ENCODE peak calls at places on chromosome X, in four cellular contexts. Y is ascending aorta; A is CD8-positive, alpha-beta memory T cell; U is body of pancreas. S is an unnamed sample. For H3K4me1 and H3K27me3, the result is how much of the 10 kb centered on the place peaks cover.

GRCh38 chrX:144637731-144638130 is 609.6 kb upstream of the SPANXN1 start:
- DNase-seq in Y (no peak), A (no peak), U (no peak), S (no peak)

GRCh38 chrX:119734897-119735339 is 23.5 kb upstream of the SOWAHD start:
- DNase-seq in Y (no peak), A (no peak), U (peak), S (peak)

GRCh38 chrX:153960786-153961185 is 10.8 kb downstream of the HCFC1 start:
- DNase-seq in Y (no peak), A (no peak), U (no peak), S (no peak)

GRCh38 chrX:23483396-23483795 is 148.7 kb downstream of the PTCHD1 start:
- DNase-seq in Y (no peak), A (no peak), U (no peak), S (no peak)

GRCh38 chrX:80578518-80579105 is 158.4 kb downstream of the TENT5D start:
- DNase-seq in Y (no peak), A (no peak), U (no peak), S (no peak)

GRCh38 chrX:28058906-28059305 is 77.7 kb upstream of the DCAF8L1 start:
- DNase-seq in Y (no peak), A (no peak), U (no peak), S (no peak)

GRCh38 chrX:13216139-13216538 is 103.7 kb downstream of the ATXN3L start:
- DNase-seq in Y (no peak), A (no peak), U (no peak), S (no peak)

GRCh38 chrX:81957900-81958545 is 756.1 kb downstream of the SH3BGRL start:
- DNase-seq in Y (no peak), A (no peak), U (no peak), S (no peak)

GRCh38 chrX:132648870-132649269 is 160.0 kb upstream of the MBNL3 start:
- DNase-seq in Y (no peak), A (no peak), U (no peak), S (no peak)

GRCh38 chrX:134542485-134542884 is 82.5 kb downstream of the HPRT1 start:
- DNase-seq in Y (no peak), A (no peak), U (no peak), S (peak)

GRCh38 chrX:31236231-31236630 is 164.4 kb upstream of the FTHL17 start:
- DNase-seq in Y (no peak), A (no peak), U (no peak), S (no peak)

GRCh38 chrX:125883169-125883568 is 282.9 kb downstream of the DCAF12L2 start:
- DNase-seq in Y (no peak), A (no peak), U (no peak), S (no peak)

GRCh38 chrX:71659342-71659741 is 8.0 kb upstream of the LOC101059915 start:
- DNase-seq in Y (no peak), A (no peak), U (no peak), S (no peak)

GRCh38 chrX:51891821-51892551 is 1.4 kb upstream of the MAGED1 start:
- DNase-seq in Y (no peak), A (no peak), U (no peak), S (no peak)

GRCh38 chrX:36241397-36241796 is 321.9 kb downstream of the CFAP47 start:
- DNase-seq in Y (no peak), A (no peak), U (no peak), S (no peak)

GRCh38 chrX:153305941-153306464 is 15.6 kb downstream of the PNMA6F start:
- DNase-seq in Y (no peak), A (no peak), U (no peak), S (no peak)

GRCh38 chrX:11968470-11968869 is 169.8 kb upstream of the FRMPD4 start:
- DNase-seq in Y (no peak), A (no peak), U (no peak), S (no peak)

GRCh38 chrX:13476384-13476783 is 93.0 kb upstream of the EGFL6 start:
- DNase-seq in Y (no peak), A (no peak), U (no peak), S (no peak)

GRCh38 chrX:14676431-14676830 is 147.1 kb downstream of the GLRA2 start:
- DNase-seq in Y (no peak), A (no peak), U (no peak), S (no peak)

GRCh38 chrX:48792219-48792618 is 5.8 kb downstream of the GATA1 start:
- DNase-seq in Y (no peak), A (no peak), U (no peak), S (no peak)

GRCh38 chrX:55451626-55451989 is 319 bp upstream of the MAGEH1 start:
- DNase-seq in Y (no peak), A (no peak), U (no peak), S (no peak)

GRCh38 chrX:115988825-115989224 is 181.7 kb upstream of the AGTR2 start:
- DNase-seq in Y (no peak), A (no peak), U (no peak), S (no peak)

GRCh38 chrX:53319614-53320542 is 38.5 kb upstream of the IQSEC2 start:
- DNase-seq in Y (no peak), A (no peak), U (no peak), S (no peak)

GRCh38 chrX:119067023-119067739 is 5.6 kb upstream of the CT47C1 start:
- DNase-seq in Y (no peak), A (no peak), U (peak), S (peak)

GRCh38 chrX:29359276-29359675 is 772.0 kb downstream of the IL1RAPL1 start:
- DNase-seq in Y (no peak), A (no peak), U (no peak), S (no peak)

GRCh38 chrX:10549280-10549679 is 71.1 kb downstream of the MID1 start:
- DNase-seq in Y (no peak), A (no peak), U (no peak), S (no peak)

GRCh38 chrX:129227376-129227775 is 295.9 kb downstream of the SMARCA1 start:
- DNase-seq in Y (no peak), A (no peak), U (no peak), S (no peak)
- H3K4me1 ChIP-seq in Y (under half), A (under half), U (under half), S (under half)

GRCh38 chrX:104253567-104254441 is 929 bp downstream of the ESX1 start:
- DNase-seq in Y (no peak), A (no peak), U (no peak), S (no peak)
- H3K27me3 ChIP-seq in Y (under half), A (under half), U (under half), S (half or more)

DNA sequence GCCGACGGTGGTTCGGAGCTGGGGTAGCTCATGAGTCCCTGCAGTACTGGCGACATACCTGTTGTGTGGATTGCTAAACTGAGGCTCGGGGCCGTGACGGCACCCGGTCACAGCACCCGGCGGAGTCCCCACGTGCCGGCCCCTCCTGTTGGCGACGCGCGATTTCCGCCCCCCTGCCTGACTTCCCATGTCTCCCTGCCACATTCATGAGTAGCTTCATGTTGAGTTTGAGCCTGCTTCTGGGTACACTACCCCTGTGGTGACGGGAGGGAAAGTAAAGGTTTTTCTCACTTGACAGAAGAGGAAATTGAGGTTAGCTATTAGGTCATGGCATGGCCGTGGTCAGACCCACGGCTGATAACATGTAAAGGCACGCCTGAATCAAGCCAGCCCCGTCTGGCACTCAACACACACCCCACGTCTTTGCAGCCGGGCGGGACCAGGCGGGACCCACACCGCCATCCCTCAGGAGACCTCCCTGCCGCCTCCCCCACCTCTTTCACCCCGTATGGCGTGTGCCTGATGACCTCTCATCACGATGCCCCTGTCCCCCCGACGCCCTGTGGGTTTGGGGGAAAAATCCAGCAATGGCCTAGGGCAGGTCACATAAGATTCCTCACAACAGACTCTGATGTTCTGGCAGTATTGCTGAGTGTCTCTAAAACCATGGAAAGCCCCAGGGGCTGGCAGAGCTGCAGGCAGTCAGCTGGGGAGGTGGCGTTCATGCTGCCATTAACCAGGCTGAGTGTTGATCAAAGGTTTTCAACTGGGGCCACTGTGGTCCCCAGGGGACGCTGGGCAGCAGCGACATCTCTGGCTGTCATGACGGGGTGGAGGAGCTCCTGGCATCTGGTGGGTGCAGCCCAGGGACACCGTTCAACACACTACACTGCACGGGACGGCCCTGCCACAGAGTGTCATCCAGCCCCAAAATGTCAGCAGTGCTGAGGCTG is 29.2 kb downstream of the P2RY8 start:
- DNase-seq in Y (no peak), A (peak), U (no peak), S (no peak)
- H3K4me1 ChIP-seq in Y (under half), A (under half), U (under half), S (under half)

GRCh38 chrX:131366387-131366786 is 77.3 kb upstream of the IGSF1 start:
- DNase-seq in Y (no peak), A (no peak), U (no peak), S (no peak)
- H3K27me3 ChIP-seq in Y (under half), A (under half), U (under half), S (under half)

GRCh38 chrX:107726809-107727534 is 48.6 kb downstream of the TSC22D3 start:
- DNase-seq in Y (no peak), A (no peak), U (no peak), S (no peak)

GRCh38 chrX:107723501-107723900 is 52.1 kb downstream of the TSC22D3 start:
- DNase-seq in Y (no peak), A (no peak), U (no peak), S (no peak)

GRCh38 chrX:107724653-107725052 is 50.9 kb downstream of the TSC22D3 start:
- DNase-seq in Y (no peak), A (no peak), U (no peak), S (no peak)

GRCh38 chrX:107728342-107729099 is 47.1 kb downstream of the TSC22D3 start:
- DNase-seq in Y (no peak), A (no peak), U (no peak), S (no peak)

DNA sequence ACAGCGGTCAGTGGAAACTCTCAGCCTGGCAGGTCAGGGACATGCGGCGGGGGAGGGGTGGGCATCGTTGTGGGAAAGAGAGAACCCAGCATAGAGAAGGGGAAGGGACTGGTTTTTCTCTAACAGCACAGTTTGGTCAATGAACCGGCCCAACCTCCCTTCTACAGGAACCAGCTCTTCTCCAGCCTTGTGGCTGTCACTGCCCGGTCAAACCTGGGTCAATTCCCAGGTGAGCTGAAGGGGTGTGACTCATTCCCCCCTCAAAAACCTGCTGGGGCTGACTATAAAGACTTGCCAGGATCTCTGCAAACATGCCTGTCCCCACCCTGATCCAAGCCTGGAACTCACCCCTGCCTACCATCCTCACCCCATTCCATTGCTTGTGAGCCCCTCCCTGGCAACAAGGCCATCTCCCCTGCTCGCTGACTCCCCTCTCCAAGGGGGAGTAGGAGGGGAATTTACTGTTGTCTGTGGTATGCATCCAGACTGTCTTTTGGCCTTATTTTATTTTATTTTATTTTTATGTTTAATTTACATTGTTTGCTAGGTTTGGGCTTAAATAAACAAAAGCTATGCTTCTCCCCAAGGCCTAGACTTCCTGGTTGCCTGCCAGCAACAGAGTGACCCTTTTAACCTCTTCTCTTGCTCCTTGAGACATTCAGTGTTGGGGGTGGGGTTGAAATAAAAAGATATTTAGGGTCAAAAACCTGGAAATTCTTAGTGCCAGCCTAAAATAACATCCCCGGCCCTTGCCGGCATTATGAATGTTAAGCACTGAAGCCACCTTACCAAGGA is 49.6 kb downstream of the TSC22D3 start:
- DNase-seq in Y (no peak), A (no peak), U (no peak), S (peak)
- H3K4me1 ChIP-seq in Y (under half), A (under half), U (half or more), S (half or more)

GRCh38 chrX:47722260-47722659 is 63.3 kb upstream of the UXT start:
- DNase-seq in Y (no peak), A (no peak), U (no peak), S (no peak)

GRCh38 chrX:47723689-47724088 is 64.7 kb upstream of the UXT start:
- DNase-seq in Y (no peak), A (no peak), U (peak), S (peak)

GRCh38 chrX:47723083-47723482 is 64.1 kb upstream of the UXT start:
- DNase-seq in Y (no peak), A (no peak), U (no peak), S (no peak)
- H3K27me3 ChIP-seq in Y (under half), A (under half), U (under half), S (under half)

DNA sequence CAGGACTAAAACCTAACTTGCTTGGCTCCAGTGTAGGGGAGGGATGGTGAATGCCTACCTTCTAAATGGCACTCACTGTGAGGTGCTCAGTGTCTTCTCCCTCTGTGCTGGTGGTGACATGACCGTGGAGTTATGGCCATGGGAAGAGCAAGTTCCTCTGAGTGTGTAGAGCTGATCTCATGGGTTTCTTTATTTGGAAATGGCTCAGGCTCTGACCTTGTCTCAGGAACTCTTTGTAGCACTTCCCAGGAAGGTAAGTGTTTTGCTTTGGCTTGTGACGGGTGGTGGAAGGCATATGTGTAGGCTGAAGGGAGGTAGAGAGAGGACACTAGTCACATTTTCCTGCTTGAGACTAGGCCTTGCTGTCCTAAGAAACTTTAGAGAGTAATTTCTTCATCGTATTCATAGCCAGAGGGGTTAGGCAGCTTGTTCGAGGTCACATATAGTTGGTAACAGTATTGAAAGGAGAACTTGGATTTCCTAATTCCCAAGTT is 6.5 kb downstream of the MSN start:
- DNase-seq in Y (no peak), A (no peak), U (no peak), S (no peak)
- H3K4me1 ChIP-seq in Y (under half), A (half or more), U (under half), S (half or more)

GRCh38 chrX:68831405-68832100 is 2.7 kb downstream of the EFNB1 start:
- DNase-seq in Y (no peak), A (no peak), U (no peak), S (peak)

GRCh38 chrX:68829594-68830485 is 1.0 kb downstream of the EFNB1 start:
- DNase-seq in Y (no peak), A (no peak), U (peak), S (peak)

GRCh38 chrX:68832101-68832416 is 3.2 kb downstream of the EFNB1 start:
- DNase-seq in Y (no peak), A (no peak), U (no peak), S (peak)

GRCh38 chrX:68828740-68829593 is at the start of gene EFNB1:
- DNase-seq in Y (peak), A (peak), U (peak), S (peak)

GRCh38 chrX:68830486-68831404 is 1.9 kb downstream of the EFNB1 start:
- DNase-seq in Y (no peak), A (no peak), U (no peak), S (no peak)
- H3K27me3 ChIP-seq in Y (under half), A (under half), U (under half), S (under half)

DNA sequence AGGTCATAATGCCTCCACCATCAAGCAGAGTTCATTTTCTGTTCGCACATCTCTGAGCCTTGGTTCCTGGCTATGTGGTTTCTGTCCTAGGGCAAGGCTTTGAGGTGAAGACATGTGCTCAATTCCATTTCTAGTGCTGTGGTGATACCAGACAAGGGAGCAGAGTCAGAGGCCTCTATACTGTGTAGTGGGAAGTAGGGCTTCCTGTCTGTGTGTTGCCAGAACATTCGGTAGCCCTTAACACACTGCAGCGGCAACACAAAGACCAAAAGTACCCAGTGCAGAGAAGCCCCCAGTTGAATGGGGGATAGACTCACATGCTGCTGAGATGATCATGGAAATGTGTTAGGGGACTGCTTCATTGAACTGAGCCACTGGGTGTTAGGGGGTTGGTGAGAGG is 56.4 kb downstream of the STARD8 start:
- DNase-seq in Y (no peak), A (no peak), U (no peak), S (no peak)
- H3K4me1 ChIP-seq in Y (under half), A (under half), U (under half), S (under half)

S was measured in adrenal gland.